ENCODE peak calls at places on chromosomes 16 and 17, in ten cellular contexts. One of them, this sample, is unnamed.

GRCh38 chr17:57755479-57756070 is 10.5 kb upstream of the CCDC182 start:
- DNase-seq in AG04450: no peak
- DNase-seq in cardiac fibroblast: no peak
- DNase-seq in Peyer's patch: no peak
- DNase-seq in esophagus muscularis mucosa: no peak
- DNase-seq in SK-N-SH: no peak
- DNase-seq in foreskin fibroblast: no peak
- DNase-seq in nephron progenitor cell: no peak
- DNase-seq in AG10803: no peak
- DNase-seq in GM23338: peak
- DNase-seq in this sample: no peak

GRCh38 chr17:57861000-57861736 is 11.3 kb upstream of the MRPS23 start:
- DNase-seq in AG04450: no peak
- DNase-seq in cardiac fibroblast: no peak
- DNase-seq in Peyer's patch: peak
- DNase-seq in esophagus muscularis mucosa: peak
- DNase-seq in SK-N-SH: peak
- DNase-seq in foreskin fibroblast: no peak
- DNase-seq in nephron progenitor cell: peak
- DNase-seq in AG10803: peak
- DNase-seq in GM23338: peak
- DNase-seq in this sample: no peak

GRCh38 chr17:35788504-35788998 is 6.9 kb downstream of the MMP28 start:
- DNase-seq in AG04450: no peak
- DNase-seq in cardiac fibroblast: peak
- DNase-seq in Peyer's patch: no peak
- DNase-seq in esophagus muscularis mucosa: no peak
- DNase-seq in SK-N-SH: peak
- DNase-seq in foreskin fibroblast: peak
- DNase-seq in nephron progenitor cell: no peak
- DNase-seq in AG10803: peak
- DNase-seq in GM23338: no peak
- DNase-seq in this sample: peak

GRCh38 chr17:45277992-45278391 is 16.1 kb upstream of the SPATA32 start:
- DNase-seq in AG04450: no peak
- DNase-seq in cardiac fibroblast: peak
- DNase-seq in Peyer's patch: no peak
- DNase-seq in esophagus muscularis mucosa: no peak
- DNase-seq in SK-N-SH: no peak
- DNase-seq in foreskin fibroblast: peak
- DNase-seq in nephron progenitor cell: no peak
- DNase-seq in AG10803: peak
- DNase-seq in GM23338: no peak
- DNase-seq in this sample: no peak

GRCh38 chr16:58197314-58198012 is 443 bp downstream of the CSNK2A2 start:
- DNase-seq in AG04450: no peak
- DNase-seq in cardiac fibroblast: no peak
- DNase-seq in Peyer's patch: peak
- DNase-seq in esophagus muscularis mucosa: no peak
- DNase-seq in SK-N-SH: peak
- DNase-seq in foreskin fibroblast: no peak
- DNase-seq in nephron progenitor cell: peak
- DNase-seq in AG10803: no peak
- DNase-seq in GM23338: peak
- DNase-seq in this sample: no peak

GRCh38 chr16:81564368-81565060 is 119.9 kb downstream of the CMIP start:
- DNase-seq in AG04450: no peak
- DNase-seq in cardiac fibroblast: no peak
- DNase-seq in Peyer's patch: no peak
- DNase-seq in esophagus muscularis mucosa: no peak
- DNase-seq in SK-N-SH: no peak
- DNase-seq in foreskin fibroblast: no peak
- DNase-seq in nephron progenitor cell: no peak
- DNase-seq in AG10803: peak
- DNase-seq in GM23338: no peak
- DNase-seq in this sample: no peak

GRCh38 chr17:81831957-81832607 is 1.0 kb downstream of the MCRIP1 start:
- DNase-seq in AG04450: no peak
- DNase-seq in cardiac fibroblast: no peak
- DNase-seq in Peyer's patch: no peak
- DNase-seq in esophagus muscularis mucosa: no peak
- DNase-seq in SK-N-SH: no peak
- DNase-seq in foreskin fibroblast: peak
- DNase-seq in nephron progenitor cell: no peak
- DNase-seq in AG10803: peak
- DNase-seq in GM23338: no peak
- DNase-seq in this sample: no peak

GRCh38 chr17:78993241-78993956 is 13.7 kb upstream of the LGALS3BP start:
- DNase-seq in AG04450: no peak
- DNase-seq in cardiac fibroblast: peak
- DNase-seq in Peyer's patch: peak
- DNase-seq in esophagus muscularis mucosa: no peak
- DNase-seq in SK-N-SH: peak
- DNase-seq in foreskin fibroblast: peak
- DNase-seq in nephron progenitor cell: peak
- DNase-seq in AG10803: peak
- DNase-seq in GM23338: peak
- DNase-seq in this sample: no peak

GRCh38 chr17:66964930-66965800 is 658 bp downstream of the CACNG4 start:
- DNase-seq in AG04450: no peak
- DNase-seq in cardiac fibroblast: no peak
- DNase-seq in Peyer's patch: no peak
- DNase-seq in esophagus muscularis mucosa: no peak
- DNase-seq in SK-N-SH: peak
- DNase-seq in foreskin fibroblast: no peak
- DNase-seq in nephron progenitor cell: peak
- DNase-seq in AG10803: no peak
- DNase-seq in GM23338: peak
- DNase-seq in this sample: no peak

GRCh38 chr16:4064950-4065352 is 51.3 kb downstream of the ADCY9 start:
- DNase-seq in AG04450: no peak
- DNase-seq in cardiac fibroblast: no peak
- DNase-seq in Peyer's patch: no peak
- DNase-seq in esophagus muscularis mucosa: no peak
- DNase-seq in SK-N-SH: no peak
- DNase-seq in foreskin fibroblast: no peak
- DNase-seq in nephron progenitor cell: no peak
- DNase-seq in AG10803: no peak
- DNase-seq in GM23338: no peak
- DNase-seq in this sample: no peak

GRCh38 chr16:53057658-53058057 is 2.9 kb downstream of the CHD9 start:
- DNase-seq in AG04450: no peak
- DNase-seq in cardiac fibroblast: no peak
- DNase-seq in Peyer's patch: no peak
- DNase-seq in esophagus muscularis mucosa: no peak
- DNase-seq in SK-N-SH: no peak
- DNase-seq in foreskin fibroblast: no peak
- DNase-seq in nephron progenitor cell: no peak
- DNase-seq in AG10803: no peak
- DNase-seq in GM23338: no peak
- DNase-seq in this sample: no peak

GRCh38 chr17:74394977-74395376 is 27.7 kb downstream of the GPR142 start:
- DNase-seq in AG04450: no peak
- DNase-seq in cardiac fibroblast: no peak
- DNase-seq in Peyer's patch: peak
- DNase-seq in esophagus muscularis mucosa: no peak
- DNase-seq in SK-N-SH: no peak
- DNase-seq in foreskin fibroblast: no peak
- DNase-seq in nephron progenitor cell: no peak
- DNase-seq in AG10803: no peak
- DNase-seq in GM23338: no peak
- DNase-seq in this sample: no peak

GRCh38 chr16:68374961-68375660 is 64.3 kb downstream of the PRMT7 start:
- DNase-seq in AG04450: no peak
- DNase-seq in cardiac fibroblast: no peak
- DNase-seq in Peyer's patch: no peak
- DNase-seq in esophagus muscularis mucosa: no peak
- DNase-seq in SK-N-SH: no peak
- DNase-seq in foreskin fibroblast: no peak
- DNase-seq in nephron progenitor cell: no peak
- DNase-seq in AG10803: no peak
- DNase-seq in GM23338: peak
- DNase-seq in this sample: no peak

GRCh38 chr17:73954981-73955380 is 248.5 kb upstream of the RPL38 start:
- DNase-seq in AG04450: no peak
- DNase-seq in cardiac fibroblast: no peak
- DNase-seq in Peyer's patch: no peak
- DNase-seq in esophagus muscularis mucosa: no peak
- DNase-seq in SK-N-SH: no peak
- DNase-seq in foreskin fibroblast: no peak
- DNase-seq in nephron progenitor cell: no peak
- DNase-seq in AG10803: no peak
- DNase-seq in GM23338: no peak
- DNase-seq in this sample: no peak

GRCh38 chr17:69314246-69315030 is 12.5 kb downstream of the ABCA5 start:
- DNase-seq in AG04450: no peak
- DNase-seq in cardiac fibroblast: peak
- DNase-seq in Peyer's patch: no peak
- DNase-seq in esophagus muscularis mucosa: no peak
- DNase-seq in SK-N-SH: peak
- DNase-seq in foreskin fibroblast: no peak
- DNase-seq in nephron progenitor cell: no peak
- DNase-seq in AG10803: no peak
- DNase-seq in GM23338: peak
- DNase-seq in this sample: no peak

GRCh38 chr16:47967374-47967773 is 188.4 kb downstream of the ABCC12 start:
- DNase-seq in AG04450: no peak
- DNase-seq in cardiac fibroblast: no peak
- DNase-seq in Peyer's patch: no peak
- DNase-seq in esophagus muscularis mucosa: no peak
- DNase-seq in SK-N-SH: no peak
- DNase-seq in foreskin fibroblast: no peak
- DNase-seq in nephron progenitor cell: no peak
- DNase-seq in AG10803: no peak
- DNase-seq in GM23338: no peak
- DNase-seq in this sample: no peak
- TF ChIP-seq CTCF in AG04450: no peak
- TF ChIP-seq CTCF in cardiac fibroblast: no peak
- TF ChIP-seq CTCF in Peyer's patch: no peak
- TF ChIP-seq CTCF in esophagus muscularis mucosa: no peak
- TF ChIP-seq CTCF in SK-N-SH: no peak
- TF ChIP-seq CTCF in foreskin fibroblast: no peak
- TF ChIP-seq CTCF in nephron progenitor cell: no peak
- TF ChIP-seq CTCF in AG10803: no peak
- TF ChIP-seq CTCF in GM23338: no peak
- TF ChIP-seq CTCF in this sample: no peak

DNA sequence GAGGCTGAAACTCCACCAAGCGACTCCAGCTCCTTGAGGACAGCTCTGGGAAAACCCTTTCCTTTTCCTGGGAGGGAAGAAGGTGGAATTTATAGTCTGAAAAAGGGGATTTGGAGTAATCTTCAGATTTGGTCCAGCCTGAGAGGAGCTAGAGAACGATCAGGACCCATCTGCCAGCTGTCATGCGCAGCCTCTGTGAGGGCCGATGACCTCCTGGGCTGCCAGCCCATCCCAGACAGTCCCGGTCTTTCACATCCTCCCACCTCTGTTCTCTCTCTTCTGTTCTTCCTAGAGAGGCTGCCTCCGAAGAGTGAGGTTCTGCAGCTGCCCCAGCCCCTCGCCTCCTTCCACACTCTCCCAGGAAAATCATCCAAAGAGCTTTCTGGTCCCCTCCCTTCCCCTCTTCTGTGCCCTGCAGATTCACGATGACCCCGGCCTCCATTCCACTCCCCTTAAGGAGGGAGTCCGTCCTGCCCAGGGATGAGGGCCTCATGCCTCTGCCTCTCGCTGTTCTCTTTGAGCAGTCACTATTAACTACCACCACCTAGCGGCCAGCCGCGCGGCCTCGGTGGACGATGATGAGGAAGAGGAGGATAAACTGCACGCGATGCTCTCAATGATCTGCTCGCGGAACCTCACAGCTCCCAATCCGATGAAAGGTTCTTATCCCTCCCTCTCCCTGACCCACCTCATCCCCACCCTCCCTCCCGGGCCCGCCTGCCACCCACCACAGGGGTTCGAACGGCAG is 29.6 kb downstream of the SGSM2 start:
- DNase-seq in AG04450: no peak
- DNase-seq in cardiac fibroblast: peak
- DNase-seq in Peyer's patch: no peak
- DNase-seq in esophagus muscularis mucosa: no peak
- DNase-seq in SK-N-SH: no peak
- DNase-seq in foreskin fibroblast: no peak
- DNase-seq in nephron progenitor cell: peak
- DNase-seq in AG10803: no peak
- DNase-seq in GM23338: peak
- DNase-seq in this sample: no peak
- TF ChIP-seq CTCF in AG04450: peak
- TF ChIP-seq CTCF in cardiac fibroblast: peak
- TF ChIP-seq CTCF in Peyer's patch: no peak
- TF ChIP-seq CTCF in esophagus muscularis mucosa: peak
- TF ChIP-seq CTCF in SK-N-SH: no peak
- TF ChIP-seq CTCF in foreskin fibroblast: no peak
- TF ChIP-seq CTCF in nephron progenitor cell: peak
- TF ChIP-seq CTCF in AG10803: no peak
- TF ChIP-seq CTCF in GM23338: peak
- TF ChIP-seq CTCF in this sample: peak

GRCh38 chr16:26952411-26952810 is 114.3 kb upstream of the C16orf82 start:
- DNase-seq in AG04450: no peak
- DNase-seq in cardiac fibroblast: no peak
- DNase-seq in Peyer's patch: no peak
- DNase-seq in esophagus muscularis mucosa: no peak
- DNase-seq in SK-N-SH: no peak
- DNase-seq in foreskin fibroblast: no peak
- DNase-seq in nephron progenitor cell: no peak
- DNase-seq in AG10803: no peak
- DNase-seq in GM23338: peak
- DNase-seq in this sample: no peak
- TF ChIP-seq CTCF in AG04450: no peak
- TF ChIP-seq CTCF in cardiac fibroblast: no peak
- TF ChIP-seq CTCF in Peyer's patch: no peak
- TF ChIP-seq CTCF in esophagus muscularis mucosa: no peak
- TF ChIP-seq CTCF in SK-N-SH: no peak
- TF ChIP-seq CTCF in foreskin fibroblast: no peak
- TF ChIP-seq CTCF in nephron progenitor cell: no peak
- TF ChIP-seq CTCF in AG10803: no peak
- TF ChIP-seq CTCF in GM23338: peak
- TF ChIP-seq CTCF in this sample: no peak

DNA sequence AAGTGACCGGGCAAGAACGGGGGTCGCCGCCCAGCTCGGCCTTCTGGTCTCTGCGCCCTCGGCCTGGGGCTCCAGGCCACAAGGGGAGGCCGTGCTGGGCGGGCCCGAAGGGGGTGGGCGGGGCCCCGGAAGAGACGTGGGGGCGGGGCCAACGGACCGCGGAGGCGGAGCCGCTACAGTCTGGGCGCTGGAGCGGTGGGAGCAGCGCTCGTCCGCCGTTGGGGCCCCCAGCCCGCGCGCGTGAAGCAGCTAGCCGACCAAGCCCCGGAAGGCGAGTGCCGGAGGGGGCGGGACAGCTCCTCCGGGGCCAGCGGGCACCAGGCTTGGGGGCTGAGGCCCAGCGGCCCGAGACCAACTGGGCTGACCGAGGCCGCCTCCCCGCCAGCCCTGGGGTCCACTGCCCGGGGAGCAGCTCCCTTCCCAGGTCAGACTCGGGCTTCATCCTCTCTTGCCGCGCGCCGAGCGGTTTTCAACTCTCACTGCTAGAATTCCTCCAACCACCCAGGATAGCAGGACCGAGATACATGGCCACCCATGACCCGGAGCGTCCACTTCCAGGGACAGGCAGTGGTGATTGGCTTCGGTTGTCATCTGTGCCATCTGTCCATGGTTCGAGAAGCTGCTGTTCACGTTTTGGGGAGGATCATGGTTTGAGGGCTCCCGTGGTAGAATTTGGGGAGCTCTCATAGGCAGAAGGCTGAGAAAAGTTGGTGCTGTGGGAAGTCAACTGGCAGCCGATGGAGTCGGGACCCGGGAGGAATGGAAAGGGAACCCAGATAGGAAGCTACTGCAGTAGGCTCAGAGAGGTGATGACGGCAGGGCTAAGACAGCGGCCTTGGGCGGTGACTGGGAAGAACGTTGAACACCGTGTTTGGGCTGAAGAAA is 44.6 kb upstream of the LCMT1 start:
- DNase-seq in AG04450: no peak
- DNase-seq in cardiac fibroblast: peak
- DNase-seq in Peyer's patch: peak
- DNase-seq in esophagus muscularis mucosa: peak
- DNase-seq in SK-N-SH: peak
- DNase-seq in foreskin fibroblast: peak
- DNase-seq in nephron progenitor cell: peak
- DNase-seq in AG10803: peak
- DNase-seq in GM23338: peak
- DNase-seq in this sample: no peak
- TF ChIP-seq CTCF in AG04450: no peak
- TF ChIP-seq CTCF in cardiac fibroblast: no peak
- TF ChIP-seq CTCF in Peyer's patch: no peak
- TF ChIP-seq CTCF in esophagus muscularis mucosa: no peak
- TF ChIP-seq CTCF in SK-N-SH: no peak
- TF ChIP-seq CTCF in foreskin fibroblast: no peak
- TF ChIP-seq CTCF in nephron progenitor cell: no peak
- TF ChIP-seq CTCF in AG10803: no peak
- TF ChIP-seq CTCF in GM23338: no peak
- TF ChIP-seq CTCF in this sample: no peak

This sample was measured in HFF-Myc.